ENCODE peak calls at places on chromosomes 3 and 15, in eight cellular contexts. One of them, this sample, is unnamed.

GRCh38 chr15:80875568-80875967 is 96.4 kb downstream of the CEMIP start:
- DNase-seq in transverse colon: no peak
- DNase-seq in uterus: no peak
- DNase-seq in ovary: peak
- DNase-seq in Peyer's patch: no peak
- DNase-seq in right lobe of liver: no peak
- DNase-seq in adrenal gland: no peak
- DNase-seq in A549: no peak
- DNase-seq in this sample: no peak

GRCh38 chr3:143928541-143929255 is 42.9 kb upstream of the DIPK2A start:
- DNase-seq in adrenal gland: no peak
- DNase-seq in ovary: no peak
- DNase-seq in Peyer's patch: no peak
- DNase-seq in transverse colon: no peak
- DNase-seq in uterus: no peak
- DNase-seq in right lobe of liver: no peak
- DNase-seq in A549: no peak
- DNase-seq in this sample: no peak

GRCh38 chr3:72593881-72594397 is 254.3 kb downstream of the SHQ1 start:
- DNase-seq in Peyer's patch: no peak
- DNase-seq in ovary: no peak
- DNase-seq in right lobe of liver: peak
- DNase-seq in adrenal gland: no peak
- DNase-seq in uterus: no peak
- DNase-seq in transverse colon: no peak
- DNase-seq in A549: no peak
- DNase-seq in this sample: no peak

GRCh38 chr15:76153241-76154197 is 93.7 kb downstream of the TMEM266 start:
- DNase-seq in transverse colon: no peak
- DNase-seq in adrenal gland: no peak
- DNase-seq in ovary: no peak
- DNase-seq in A549: no peak
- DNase-seq in Peyer's patch: no peak
- DNase-seq in right lobe of liver: no peak
- DNase-seq in uterus: no peak
- DNase-seq in this sample: no peak

GRCh38 chr3:114450008-114450596 is 156.3 kb downstream of the TIGIT start:
- DNase-seq in adrenal gland: no peak
- DNase-seq in transverse colon: no peak
- DNase-seq in uterus: no peak
- DNase-seq in ovary: no peak
- DNase-seq in right lobe of liver: no peak
- DNase-seq in Peyer's patch: no peak
- DNase-seq in A549: no peak
- DNase-seq in this sample: no peak

GRCh38 chr3:128794067-128794768 is 68.2 kb downstream of the RAB7A start:
- DNase-seq in Peyer's patch: no peak
- DNase-seq in uterus: no peak
- DNase-seq in right lobe of liver: no peak
- DNase-seq in A549: no peak
- DNase-seq in transverse colon: no peak
- DNase-seq in adrenal gland: peak
- DNase-seq in ovary: no peak
- DNase-seq in this sample: no peak

GRCh38 chr3:117404153-117404552 is 694.6 kb downstream of the TUSC7 start:
- DNase-seq in transverse colon: no peak
- DNase-seq in adrenal gland: no peak
- DNase-seq in Peyer's patch: no peak
- DNase-seq in right lobe of liver: no peak
- DNase-seq in A549: no peak
- DNase-seq in uterus: no peak
- DNase-seq in ovary: no peak
- DNase-seq in this sample: no peak

GRCh38 chr3:39727415-39727814 is 82.0 kb upstream of the MYRIP start:
- DNase-seq in transverse colon: no peak
- DNase-seq in right lobe of liver: no peak
- DNase-seq in Peyer's patch: no peak
- DNase-seq in A549: no peak
- DNase-seq in uterus: no peak
- DNase-seq in adrenal gland: no peak
- DNase-seq in ovary: no peak
- DNase-seq in this sample: no peak

GRCh38 chr3:124964432-124964831 is 29.9 kb upstream of the MUC13 start:
- DNase-seq in transverse colon: no peak
- DNase-seq in adrenal gland: no peak
- DNase-seq in right lobe of liver: no peak
- DNase-seq in Peyer's patch: no peak
- DNase-seq in A549: no peak
- DNase-seq in uterus: no peak
- DNase-seq in ovary: no peak
- DNase-seq in this sample: no peak

GRCh38 chr3:44019736-44020135 is 221.9 kb upstream of the TOPAZ1 start:
- DNase-seq in transverse colon: no peak
- DNase-seq in ovary: no peak
- DNase-seq in uterus: no peak
- DNase-seq in right lobe of liver: no peak
- DNase-seq in A549: no peak
- DNase-seq in Peyer's patch: no peak
- DNase-seq in adrenal gland: no peak
- DNase-seq in this sample: no peak

GRCh38 chr3:190346541-190346940 is 24.3 kb upstream of the CLDN1 start:
- DNase-seq in ovary: no peak
- DNase-seq in uterus: no peak
- DNase-seq in adrenal gland: no peak
- DNase-seq in Peyer's patch: no peak
- DNase-seq in transverse colon: no peak
- DNase-seq in right lobe of liver: no peak
- DNase-seq in A549: no peak
- DNase-seq in this sample: no peak

GRCh38 chr3:73624363-73625123 is at the start of gene PDZRN3:
- DNase-seq in A549: no peak
- DNase-seq in adrenal gland: peak
- DNase-seq in Peyer's patch: no peak
- DNase-seq in ovary: peak
- DNase-seq in right lobe of liver: peak
- DNase-seq in transverse colon: peak
- DNase-seq in uterus: peak
- DNase-seq in this sample: no peak

GRCh38 chr3:64055076-64055475 is 31.8 kb upstream of the PSMD6 start:
- DNase-seq in Peyer's patch: no peak
- DNase-seq in ovary: no peak
- DNase-seq in right lobe of liver: no peak
- DNase-seq in uterus: no peak
- DNase-seq in transverse colon: no peak
- DNase-seq in A549: no peak
- DNase-seq in adrenal gland: no peak
- DNase-seq in this sample: no peak

GRCh38 chr3:100972867-100973266 is 20.4 kb downstream of the ABI3BP start:
- DNase-seq in uterus: no peak
- DNase-seq in ovary: no peak
- DNase-seq in adrenal gland: no peak
- DNase-seq in Peyer's patch: no peak
- DNase-seq in transverse colon: no peak
- DNase-seq in right lobe of liver: no peak
- DNase-seq in A549: no peak
- DNase-seq in this sample: no peak

GRCh38 chr3:132984181-132984580 is 54.0 kb upstream of the TMEM108 start:
- DNase-seq in uterus: no peak
- DNase-seq in A549: no peak
- DNase-seq in adrenal gland: no peak
- DNase-seq in ovary: no peak
- DNase-seq in right lobe of liver: no peak
- DNase-seq in transverse colon: no peak
- DNase-seq in Peyer's patch: no peak
- DNase-seq in this sample: no peak

GRCh38 chr3:44104668-44105321 is 136.9 kb upstream of the TOPAZ1 start:
- DNase-seq in adrenal gland: peak
- DNase-seq in transverse colon: no peak
- DNase-seq in A549: peak
- DNase-seq in right lobe of liver: no peak
- DNase-seq in Peyer's patch: no peak
- DNase-seq in uterus: no peak
- DNase-seq in ovary: no peak
- DNase-seq in this sample: no peak

GRCh38 chr3:127177226-127177625 is 15.7 kb upstream of the PRR23E start:
- DNase-seq in ovary: no peak
- DNase-seq in transverse colon: no peak
- DNase-seq in A549: no peak
- DNase-seq in Peyer's patch: peak
- DNase-seq in right lobe of liver: no peak
- DNase-seq in uterus: no peak
- DNase-seq in adrenal gland: peak
- DNase-seq in this sample: no peak

GRCh38 chr15:72182673-72183072 is 14.9 kb downstream of the GRAMD2A start:
- DNase-seq in A549: no peak
- DNase-seq in ovary: no peak
- DNase-seq in uterus: no peak
- DNase-seq in adrenal gland: no peak
- DNase-seq in transverse colon: no peak
- DNase-seq in Peyer's patch: no peak
- DNase-seq in right lobe of liver: no peak
- DNase-seq in this sample: no peak

GRCh38 chr3:33848624-33849347 is 50.4 kb downstream of the PDCD6IP start:
- DNase-seq in Peyer's patch: no peak
- DNase-seq in A549: no peak
- DNase-seq in uterus: no peak
- DNase-seq in adrenal gland: no peak
- DNase-seq in ovary: no peak
- DNase-seq in right lobe of liver: no peak
- DNase-seq in transverse colon: no peak
- DNase-seq in this sample: no peak

GRCh38 chr3:155753038-155753647 is 8.3 kb upstream of the PLCH1 start:
- DNase-seq in ovary: no peak
- DNase-seq in right lobe of liver: no peak
- DNase-seq in adrenal gland: no peak
- DNase-seq in A549: no peak
- DNase-seq in uterus: no peak
- DNase-seq in Peyer's patch: no peak
- DNase-seq in transverse colon: no peak
- DNase-seq in this sample: no peak
- TF ChIP-seq CTCF in ovary: no peak
- TF ChIP-seq CTCF in right lobe of liver: peak
- TF ChIP-seq CTCF in adrenal gland: peak
- TF ChIP-seq CTCF in A549: peak
- TF ChIP-seq CTCF in uterus: no peak
- TF ChIP-seq CTCF in Peyer's patch: peak
- TF ChIP-seq CTCF in transverse colon: peak
- TF ChIP-seq CTCF in this sample: peak

DNA sequence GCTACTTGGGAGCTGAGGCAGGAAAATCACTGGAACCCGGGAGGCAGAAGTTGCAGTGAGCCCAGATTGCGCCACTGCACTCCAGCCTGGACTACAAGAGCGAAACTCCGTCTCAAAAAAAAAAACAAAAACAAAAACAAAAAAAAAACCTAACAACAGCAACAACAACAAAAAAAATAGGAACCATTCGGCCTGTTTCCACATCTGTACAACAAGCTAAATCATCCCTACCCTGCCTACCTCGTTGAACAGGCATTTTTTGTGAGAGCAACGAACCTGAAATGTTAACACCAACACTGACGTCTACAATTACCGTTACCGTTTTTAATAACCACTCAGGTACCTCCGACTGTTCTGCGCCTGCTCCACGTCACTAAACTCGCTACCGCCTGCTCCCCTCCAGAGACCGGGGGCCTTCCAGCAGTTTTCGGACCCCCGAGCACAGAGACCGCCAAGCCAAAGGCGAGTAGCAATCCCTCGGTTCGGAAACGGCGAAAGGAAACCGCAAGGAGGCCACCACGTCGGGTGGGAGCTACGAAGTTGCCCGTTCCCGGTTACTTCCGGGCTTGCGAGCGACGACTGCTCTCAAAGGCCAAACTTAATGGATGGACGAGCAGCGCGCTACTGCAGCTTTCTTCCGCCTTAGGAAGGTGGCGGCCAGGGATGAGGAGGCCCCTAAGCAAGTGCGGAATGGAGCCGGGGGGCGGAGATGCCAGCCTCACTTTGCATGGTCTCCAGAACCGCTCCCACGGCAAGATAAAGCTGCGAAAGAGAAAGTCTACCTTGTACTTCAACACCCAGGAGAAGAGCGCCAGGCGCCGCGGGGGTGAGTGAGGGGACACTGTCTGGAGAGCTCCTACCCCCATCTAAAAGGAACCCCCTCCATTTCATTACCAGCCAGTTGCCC is at the start of the genes PIGB and PIGBOS1:
- DNase-seq in A549: peak
- DNase-seq in uterus: peak
- DNase-seq in Peyer's patch: peak
- DNase-seq in right lobe of liver: peak
- DNase-seq in transverse colon: peak
- DNase-seq in ovary: peak
- DNase-seq in adrenal gland: peak
- DNase-seq in this sample: peak
- TF ChIP-seq POLR2A in A549: peak
- TF ChIP-seq POLR2A in uterus: no peak
- TF ChIP-seq POLR2A in Peyer's patch: peak
- TF ChIP-seq POLR2A in right lobe of liver: peak
- TF ChIP-seq POLR2A in transverse colon: peak
- TF ChIP-seq POLR2A in ovary: peak
- TF ChIP-seq POLR2A in adrenal gland: peak
- TF ChIP-seq POLR2A in this sample: no peak

DNA sequence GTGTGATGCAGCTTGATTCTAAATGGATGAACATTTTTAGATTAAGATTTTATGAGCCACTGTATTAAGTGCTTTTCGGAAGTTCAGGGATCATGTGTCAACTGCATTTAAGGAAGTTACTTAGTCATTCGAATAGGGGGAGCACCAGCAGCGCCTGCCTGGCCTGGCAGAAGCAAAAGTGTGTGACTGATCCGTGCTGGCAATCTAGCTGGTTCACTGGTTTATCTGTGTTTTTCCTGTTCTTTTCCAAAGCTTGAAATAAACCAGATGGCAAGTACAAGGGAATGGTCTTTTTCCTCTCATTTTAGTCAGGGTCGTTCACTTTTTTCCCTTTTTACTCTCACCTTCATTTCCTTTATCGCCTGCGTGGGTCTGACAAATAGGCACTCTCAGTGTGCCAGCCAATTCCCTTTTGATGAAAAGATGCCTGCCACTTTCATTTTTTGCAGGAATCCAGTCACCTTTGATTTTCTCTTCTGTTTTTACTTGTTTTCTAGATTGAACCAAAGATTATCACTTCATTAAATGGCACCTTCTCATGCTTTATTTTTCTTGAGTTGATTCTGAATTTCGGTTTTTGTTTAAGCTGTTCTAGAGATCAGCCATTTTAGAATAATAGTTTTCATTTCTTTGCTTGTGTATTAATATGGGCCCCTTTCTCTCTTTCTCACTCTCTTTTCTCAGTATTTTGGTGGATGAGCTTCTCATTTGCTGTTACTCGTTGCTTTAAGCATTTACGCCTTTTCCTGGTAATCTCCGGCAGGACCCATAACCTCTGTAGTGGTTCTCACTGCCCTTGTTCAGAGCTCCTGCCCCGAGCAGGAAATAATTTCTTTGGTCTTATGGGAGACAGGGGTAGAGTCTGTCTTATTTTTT is 2.8 kb downstream of the ABHD2 start:
- DNase-seq in right lobe of liver: peak
- DNase-seq in A549: no peak
- DNase-seq in Peyer's patch: peak
- DNase-seq in uterus: peak
- DNase-seq in ovary: peak
- DNase-seq in transverse colon: peak
- DNase-seq in adrenal gland: peak
- DNase-seq in this sample: no peak
- H3K4me3 ChIP-seq in right lobe of liver: peak
- H3K4me3 ChIP-seq in A549: peak
- H3K4me3 ChIP-seq in Peyer's patch: peak
- H3K4me3 ChIP-seq in uterus: peak
- H3K4me3 ChIP-seq in ovary: peak
- H3K4me3 ChIP-seq in transverse colon: peak
- H3K4me3 ChIP-seq in adrenal gland: peak
- H3K4me3 ChIP-seq in this sample: peak

GRCh38 chr3:158094235-158094916 is 11.8 kb downstream of the SHOX2 start:
- DNase-seq in transverse colon: no peak
- DNase-seq in right lobe of liver: peak
- DNase-seq in Peyer's patch: no peak
- DNase-seq in A549: no peak
- DNase-seq in ovary: no peak
- DNase-seq in adrenal gland: no peak
- DNase-seq in uterus: no peak
- DNase-seq in this sample: no peak
- TF ChIP-seq CTCF in transverse colon: no peak
- TF ChIP-seq CTCF in right lobe of liver: no peak
- TF ChIP-seq CTCF in Peyer's patch: no peak
- TF ChIP-seq CTCF in A549: no peak
- TF ChIP-seq CTCF in ovary: no peak
- TF ChIP-seq CTCF in adrenal gland: no peak
- TF ChIP-seq CTCF in uterus: no peak
- TF ChIP-seq CTCF in this sample: no peak

This sample was measured in esophagus squamous epithelium.